ENCODE peak calls at places on chromosomes 7 and 10, in seven cellular contexts. Y is left ventricle myocardium inferior; G is CD4-positive, CD25-positive, alpha-beta regulatory T cell; S is ascending aorta; N is kidney; J is mucosa of descending colon; W is effector memory CD4-positive, alpha-beta T cell. F is an unnamed sample. For H3K9me3, the result is how much of the 10 kb centered on the place peaks cover.

GRCh38 chr7:152076940-152077933 is 51.8 kb downstream of the GALNT11 start:
- DNase-seq in J (no peak), Y (peak), S (no peak), G (no peak), N (no peak), W (no peak), F (no peak)

GRCh38 chr7:105656922-105657521 is 75.7 kb upstream of the EFCAB10 start:
- DNase-seq in G (peak), N (no peak), W (peak), J (no peak), Y (no peak), S (no peak), F (peak)

GRCh38 chr7:102252373-102252982 is 34.2 kb upstream of the SH2B2 start:
- DNase-seq in J (no peak), S (no peak), W (no peak), G (no peak), N (peak), Y (no peak), F (no peak)

GRCh38 chr7:14936530-14936929 is 34.0 kb upstream of the DGKB start:
- DNase-seq in W (no peak), G (no peak), Y (no peak), S (no peak), N (peak), J (no peak), F (no peak)

GRCh38 chr10:66924674-66925345 is 1.0 kb upstream of the LRRTM3 start:
- DNase-seq in J (no peak), S (no peak), Y (no peak), W (no peak), N (no peak), G (no peak), F (no peak)

GRCh38 chr10:119395287-119396007 is 147.1 kb downstream of the RGS10 start:
- DNase-seq in Y (peak), N (peak), J (peak), S (no peak), W (no peak), G (no peak), F (no peak)

GRCh38 chr7:33627741-33628140 is 277.6 kb upstream of the BMPER start:
- DNase-seq in G (no peak), W (no peak), N (no peak), S (no peak), J (no peak), Y (no peak), F (no peak)

GRCh38 chr10:132396495-132397035 is 435 bp upstream of the PWWP2B start:
- DNase-seq in S (peak), N (peak), Y (peak), W (peak), G (peak), J (peak), F (peak)

GRCh38 chr7:27143950-27144798 is 693 bp upstream of the HOXA5 start:
- DNase-seq in Y (no peak), S (no peak), J (no peak), N (peak), W (no peak), G (no peak), F (no peak)

GRCh38 chr10:7953447-7953846 is 101.0 kb upstream of the GATA3 start:
- DNase-seq in S (no peak), Y (no peak), G (no peak), W (no peak), J (no peak), N (no peak), F (no peak)

GRCh38 chr7:3153118-3153517 is 109.5 kb upstream of the CARD11 start:
- DNase-seq in W (no peak), S (no peak), G (peak), J (no peak), Y (no peak), N (no peak), F (no peak)

GRCh38 chr10:74852406-74852805 is 26.0 kb downstream of the KAT6B start:
- DNase-seq in J (no peak), W (no peak), S (no peak), G (no peak), N (no peak), Y (no peak), F (no peak)

GRCh38 chr10:75043256-75044121 is 68.0 kb upstream of the SAMD8 start:
- DNase-seq in N (no peak), J (no peak), Y (no peak), W (peak), S (no peak), G (peak), F (peak)

GRCh38 chr10:35838080-35838479 is 196.0 kb upstream of the FZD8 start:
- DNase-seq in G (no peak), Y (no peak), J (no peak), N (no peak), W (no peak), S (no peak), F (no peak)

GRCh38 chr10:117720931-117721826 is 178.6 kb downstream of the EMX2 start:
- DNase-seq in N (no peak), S (no peak), W (no peak), G (no peak), Y (no peak), J (no peak), F (no peak)

GRCh38 chr7:7323352-7323751 is 141.0 kb downstream of the C1GALT1 start:
- DNase-seq in J (no peak), G (no peak), S (no peak), N (no peak), W (no peak), Y (no peak), F (no peak)

GRCh38 chr10:127207081-127207480 is 10.7 kb upstream of the INSYN2A start:
- DNase-seq in N (no peak), G (no peak), S (no peak), J (no peak), Y (no peak), W (no peak), F (no peak)

GRCh38 chr7:78279035-78279434 is 480.5 kb downstream of the PHTF2 start:
- DNase-seq in Y (no peak), W (no peak), N (no peak), J (no peak), S (no peak), G (no peak), F (no peak)

GRCh38 chr7:140650367-140650766 is 9.8 kb upstream of the DENND2A start:
- DNase-seq in J (no peak), G (no peak), Y (no peak), S (peak), N (no peak), W (no peak), F (no peak)

GRCh38 chr7:149529136-149529718 is 31.6 kb upstream of the ZNF746 start:
- DNase-seq in S (no peak), J (no peak), G (no peak), N (no peak), W (no peak), Y (no peak), F (no peak)

GRCh38 chr7:53794816-53795215 is 747.4 kb upstream of the VSTM2A start:
- DNase-seq in W (no peak), Y (no peak), N (peak), S (no peak), G (no peak), J (no peak), F (no peak)

GRCh38 chr7:151211155-151211772 is 976 bp upstream of the H2BK1 start:
- DNase-seq in W (no peak), S (no peak), G (no peak), J (no peak), N (no peak), Y (no peak), F (no peak)

GRCh38 chr7:30684351-30684750 is 2.1 kb upstream of the CRHR2 start:
- DNase-seq in N (no peak), S (no peak), G (no peak), W (no peak), Y (no peak), J (no peak), F (no peak)

GRCh38 chr10:105837951-105838350 is 1196.9 kb downstream of the SORCS3 start:
- DNase-seq in W (no peak), G (peak), N (no peak), Y (no peak), J (no peak), S (no peak), F (peak)

GRCh38 chr7:7321681-7322080 is 139.3 kb downstream of the C1GALT1 start:
- DNase-seq in N (peak), W (no peak), G (no peak), Y (no peak), J (no peak), S (no peak), F (no peak)

GRCh38 chr10:34825433-34825832 is 10.3 kb upstream of the PARD3 start:
- DNase-seq in G (no peak), J (no peak), S (no peak), Y (no peak), N (no peak), W (no peak), F (no peak)

GRCh38 chr7:100175296-100175935 is 1.8 kb downstream of the GPC2 start:
- DNase-seq in W (no peak), N (peak), J (peak), S (no peak), Y (no peak), G (no peak), F (no peak)

DNA sequence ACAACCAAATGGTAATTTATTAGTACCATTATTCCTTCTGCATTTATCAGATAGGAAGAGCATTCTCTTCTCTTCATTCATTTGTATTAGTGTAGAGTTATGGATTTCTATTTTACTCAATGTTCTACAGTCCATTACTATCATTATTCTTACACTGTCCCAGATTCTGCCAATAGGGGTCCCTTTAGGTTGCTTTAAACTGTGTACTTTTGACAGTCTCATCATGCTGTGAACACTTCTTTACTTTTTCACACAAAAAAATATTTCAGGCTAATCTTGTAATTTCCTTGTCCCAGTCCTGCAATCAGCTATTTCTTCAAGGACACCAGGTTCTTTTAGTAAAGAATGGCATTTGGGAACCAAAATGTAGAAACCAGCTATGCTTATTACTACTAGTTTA is 99.3 kb downstream of the ZNF248 start:
- DNase-seq in N (no peak), J (no peak), Y (no peak), S (no peak), W (no peak), G (no peak), F (no peak)
- H3K9me3 ChIP-seq in N (under half), J (under half), Y (under half), S (under half), W (under half), G (under half), F (under half)

GRCh38 chr10:17026686-17027485 is 102.7 kb downstream of the CUBN start:
- DNase-seq in Y (no peak), G (peak), S (no peak), N (no peak), J (no peak), W (peak), F (peak)

GRCh38 chr10:17023386-17024298 is 106.0 kb downstream of the CUBN start:
- DNase-seq in N (no peak), S (peak), G (peak), J (no peak), Y (no peak), W (peak), F (peak)

GRCh38 chr10:17022898-17023297 is 106.7 kb downstream of the CUBN start:
- DNase-seq in G (no peak), N (no peak), J (no peak), S (no peak), Y (no peak), W (no peak), F (no peak)

GRCh38 chr10:17024461-17024860 is 105.2 kb downstream of the CUBN start:
- DNase-seq in N (no peak), J (no peak), G (no peak), S (no peak), Y (no peak), W (no peak), F (no peak)

GRCh38 chr10:17025444-17026295 is 103.9 kb downstream of the CUBN start:
- DNase-seq in W (peak), S (peak), Y (no peak), G (peak), N (no peak), J (no peak), F (peak)
- H3K9me3 ChIP-seq in W (under half), S (under half), Y (under half), G (under half), N (under half), J (under half), F (under half)

GRCh38 chr10:80094236-80094635 is 15.8 kb downstream of the TMEM254 start:
- DNase-seq in J (no peak), G (no peak), W (no peak), Y (no peak), S (no peak), N (no peak), F (no peak)

GRCh38 chr10:80090120-80090519 is 11.7 kb downstream of the TMEM254 start:
- DNase-seq in J (no peak), G (no peak), Y (no peak), S (no peak), W (no peak), N (no peak), F (no peak)
- H3K9me3 ChIP-seq in J (under half), G (under half), Y (under half), S (under half), W (under half), N (under half), F (under half)

DNA sequence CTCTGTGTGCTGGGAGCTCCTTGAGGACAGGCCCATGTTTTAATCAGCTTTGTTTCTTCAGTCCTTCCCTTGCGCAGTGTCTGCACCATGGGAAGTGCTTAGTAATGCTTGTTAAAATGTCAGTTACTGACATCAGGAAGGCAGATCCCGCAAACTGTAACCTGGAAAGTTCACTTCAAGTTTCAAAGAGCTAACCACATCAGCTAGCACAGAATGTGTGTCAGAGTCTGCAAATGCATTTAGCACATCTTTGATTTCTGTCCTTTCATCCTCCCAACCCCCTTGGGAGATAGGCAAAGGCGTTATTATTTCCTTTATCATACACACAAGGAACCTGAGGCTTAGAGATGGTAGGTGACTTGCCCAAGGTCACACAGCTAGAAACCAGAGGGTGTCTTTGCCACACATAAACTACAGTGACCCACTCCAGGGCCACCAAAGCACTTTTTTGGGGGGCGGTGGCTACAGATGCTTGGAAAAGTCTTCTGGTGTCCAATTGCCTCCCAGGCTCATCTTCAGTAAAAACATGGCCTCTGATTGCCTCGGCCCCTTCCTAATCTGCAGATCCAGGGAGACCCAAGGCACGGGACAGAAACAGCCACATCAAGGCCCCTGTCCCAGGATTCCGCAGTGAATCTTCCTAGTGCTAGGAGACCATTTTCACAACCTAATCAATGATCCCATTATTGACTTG is 116.2 kb upstream of the GPR26 start:
- DNase-seq in N (no peak), J (no peak), W (no peak), G (no peak), Y (no peak), S (no peak), F (no peak)
- H3K9me3 ChIP-seq in N (under half), J (under half), W (under half), G (under half), Y (under half), S (under half), F (under half)

DNA sequence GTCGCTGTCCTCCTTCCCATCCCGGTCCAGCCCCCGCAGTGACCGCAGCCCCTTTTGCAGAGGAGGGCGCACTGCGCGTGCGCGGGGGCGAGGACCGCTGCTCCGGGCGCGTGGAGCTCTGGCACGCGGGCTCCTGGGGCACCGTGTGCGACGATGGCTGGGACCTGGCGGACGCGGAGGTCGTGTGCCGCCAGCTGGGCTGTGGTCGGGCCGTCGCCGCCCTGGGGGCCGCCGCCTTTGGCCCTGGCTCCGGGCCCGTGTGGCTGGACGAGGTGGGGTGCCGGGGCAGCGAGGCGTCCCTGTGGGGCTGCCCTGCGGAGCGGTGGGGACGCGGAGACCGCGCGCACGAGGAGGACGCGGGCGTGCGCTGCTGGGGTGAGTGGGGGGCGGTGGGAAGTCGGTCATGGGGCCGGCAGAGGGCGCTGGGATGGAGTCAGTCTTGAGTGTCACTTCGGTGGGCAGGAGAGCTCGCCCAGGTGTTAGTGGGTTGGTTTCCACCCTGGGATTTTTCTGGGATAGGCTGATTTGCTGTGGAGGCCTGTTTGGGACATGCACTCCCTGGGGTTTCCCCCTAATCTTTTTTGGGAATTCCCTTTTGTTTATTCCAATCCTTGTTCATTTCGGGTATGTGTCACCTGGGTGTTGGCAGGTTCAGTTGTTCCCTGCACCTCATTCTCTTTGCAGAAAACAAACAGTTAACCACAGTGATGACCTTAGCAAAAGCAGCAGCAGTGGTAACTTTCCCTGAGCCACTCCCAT is 11.6 kb downstream of the SCART1 start:
- DNase-seq in Y (no peak), S (no peak), G (no peak), W (no peak), J (no peak), N (no peak), F (no peak)
- H3K9me3 ChIP-seq in Y (under half), S (under half), G (under half), W (under half), J (under half), N (under half), F (under half)

GRCh38 chr10:130259380-130259779 is 123.2 kb downstream of the GLRX3 start:
- DNase-seq in S (no peak), W (no peak), N (no peak), Y (no peak), J (no peak), G (no peak), F (no peak)
- H3K9me3 ChIP-seq in S (under half), W (under half), N (under half), Y (under half), J (under half), G (under half), F (under half)

GRCh38 chr7:159033473-159033825 is 111.2 kb downstream of the VIPR2 start:
- DNase-seq in Y (no peak), N (no peak), J (no peak), W (no peak), G (no peak), S (no peak), F (no peak)
- H3K9me3 ChIP-seq in Y (under half), N (under half), J (under half), W (under half), G (under half), S (under half), F (under half)

GRCh38 chr7:157785486-157786186 is 448.8 kb downstream of the DNAJB6 start:
- DNase-seq in J (no peak), G (no peak), S (no peak), Y (no peak), N (peak), W (no peak), F (no peak)
- H3K9me3 ChIP-seq in J (under half), G (under half), S (under half), Y (under half), N (under half), W (under half), F (under half)

DNA sequence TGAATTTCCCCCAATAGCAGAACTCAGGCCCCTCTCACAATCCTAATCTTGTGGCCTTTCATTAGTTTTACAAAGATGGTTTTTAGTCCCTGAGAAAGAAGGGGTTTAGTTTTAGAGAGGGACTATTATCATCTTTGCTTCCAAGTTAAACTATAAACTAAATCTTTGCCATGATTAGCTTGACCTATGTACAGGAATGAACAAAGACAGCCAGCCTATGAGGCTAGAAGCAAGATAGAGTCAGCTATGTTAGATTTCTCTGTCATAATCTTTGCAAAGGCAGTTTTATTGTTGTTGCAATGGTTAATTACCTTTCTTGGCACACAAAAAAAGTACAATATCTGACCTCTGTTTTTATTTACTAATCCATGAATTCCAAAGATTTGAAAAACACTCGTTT is 19.1 kb downstream of the RNF133 start:
- DNase-seq in Y (no peak), S (no peak), J (no peak), W (no peak), G (no peak), N (no peak), F (no peak)
- H3K9me3 ChIP-seq in Y (under half), S (under half), J (under half), W (under half), G (under half), N (under half), F (under half)

DNA sequence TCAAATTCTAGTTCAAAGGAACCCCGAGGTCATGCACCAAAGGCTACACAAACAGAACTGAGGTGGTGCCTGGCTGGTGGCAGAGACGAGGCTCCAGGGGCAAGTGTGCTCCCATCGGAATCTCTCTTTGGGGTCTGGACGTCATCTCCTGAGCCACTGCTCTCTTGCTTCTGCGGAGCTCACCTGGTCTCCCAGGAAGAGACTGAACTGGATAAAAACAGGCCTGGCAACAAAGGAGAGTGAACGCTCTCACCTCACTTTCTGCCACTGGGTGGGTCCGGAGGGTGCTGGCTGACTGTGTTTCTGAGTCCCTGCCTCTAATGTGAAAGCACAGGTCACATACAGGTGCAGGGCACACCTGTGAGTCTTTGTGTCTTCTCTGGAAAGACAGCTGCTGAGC is 22.4 kb downstream of the VIPR2 start:
- DNase-seq in S (peak), Y (no peak), W (no peak), N (peak), G (no peak), J (no peak), F (no peak)
- H3K9me3 ChIP-seq in S (under half), Y (under half), W (under half), N (under half), G (under half), J (under half), F (under half)

F was measured in CD8-positive, alpha-beta memory T cell.